ENCODE peak calls at places on chromosomes 1 and 21, in four cellular contexts. One of them, this sample, is unnamed.
A peak's percentile ranks its signal among the peaks of the same experiment; 100 is the strongest.

GRCh38 chr21:41610042-41610839 is 102.3 kb upstream of the TMPRSS2 start:
- DNase-seq in IMR-90: peak; percentile 64
- DNase-seq in lower leg skin: no peak
- DNase-seq in body of pancreas: peak; percentile 82
- DNase-seq in this sample: peak; percentile 74

GRCh38 chr1:176172215-176172614 is 34.9 kb downstream of the COP1 start:
- DNase-seq in IMR-90: no peak
- DNase-seq in lower leg skin: no peak
- DNase-seq in body of pancreas: no peak
- DNase-seq in this sample: no peak

GRCh38 chr1:154760469-154760933 is 109.6 kb downstream of the KCNN3 start:
- DNase-seq in IMR-90: no peak
- DNase-seq in lower leg skin: no peak
- DNase-seq in body of pancreas: peak; percentile 79
- DNase-seq in this sample: peak; percentile 19

GRCh38 chr1:191699343-191699742 is 458.9 kb upstream of the RGS18 start:
- DNase-seq in IMR-90: no peak
- DNase-seq in lower leg skin: no peak
- DNase-seq in body of pancreas: no peak
- DNase-seq in this sample: no peak

GRCh38 chr1:9687876-9688582 is 36.5 kb downstream of the PIK3CD start:
- DNase-seq in IMR-90: peak; percentile 21
- DNase-seq in lower leg skin: no peak
- DNase-seq in body of pancreas: peak; percentile 25
- DNase-seq in this sample: peak; percentile 40

GRCh38 chr1:218658899-218659298 is 313.8 kb downstream of the TGFB2 start:
- DNase-seq in IMR-90: peak; percentile 87
- DNase-seq in lower leg skin: no peak
- DNase-seq in body of pancreas: no peak
- DNase-seq in this sample: peak; percentile 78

GRCh38 chr21:44286716-44287632 is 1.3 kb downstream of the AIRE start:
- DNase-seq in IMR-90: no peak
- DNase-seq in lower leg skin: no peak
- DNase-seq in body of pancreas: no peak
- DNase-seq in this sample: no peak

GRCh38 chr1:152170287-152170933 is 11.4 kb upstream of the RPTN start:
- DNase-seq in IMR-90: no peak
- DNase-seq in lower leg skin: no peak
- DNase-seq in body of pancreas: no peak
- DNase-seq in this sample: no peak

GRCh38 chr1:88204768-88205167 is 479.3 kb upstream of the PKN2 start:
- DNase-seq in IMR-90: no peak
- DNase-seq in lower leg skin: no peak
- DNase-seq in body of pancreas: no peak
- DNase-seq in this sample: no peak

GRCh38 chr1:21378705-21379494 is 61.0 kb upstream of the NBPF3 start:
- DNase-seq in IMR-90: no peak
- DNase-seq in lower leg skin: no peak
- DNase-seq in body of pancreas: no peak
- DNase-seq in this sample: no peak

GRCh38 chr1:50268049-50268448 is 155.2 kb downstream of the DMRTA2 start:
- DNase-seq in IMR-90: no peak
- DNase-seq in lower leg skin: no peak
- DNase-seq in body of pancreas: no peak
- DNase-seq in this sample: no peak

GRCh38 chr1:29122662-29122986 is 1.1 kb downstream of the TMEM200B start:
- DNase-seq in IMR-90: peak; percentile 67
- DNase-seq in lower leg skin: peak; percentile 43
- DNase-seq in body of pancreas: no peak
- DNase-seq in this sample: peak; percentile 68

GRCh38 chr1:205056188-205056611 is 13.2 kb downstream of the CNTN2 start:
- DNase-seq in IMR-90: no peak
- DNase-seq in lower leg skin: no peak
- DNase-seq in body of pancreas: no peak
- DNase-seq in this sample: no peak

GRCh38 chr1:186188004-186188539 is 187.0 kb downstream of the TPR start:
- DNase-seq in IMR-90: peak; percentile 94
- DNase-seq in lower leg skin: no peak
- DNase-seq in body of pancreas: no peak
- DNase-seq in this sample: peak; percentile 86

GRCh38 chr1:22387888-22388564 is 63.6 kb upstream of the ZBTB40 start:
- DNase-seq in IMR-90: no peak
- DNase-seq in lower leg skin: no peak
- DNase-seq in body of pancreas: no peak
- DNase-seq in this sample: peak; percentile 23

GRCh38 chr1:155946633-155947219 is 5.3 kb downstream of the RXFP4 start:
- DNase-seq in IMR-90: no peak
- DNase-seq in lower leg skin: no peak
- DNase-seq in body of pancreas: no peak
- DNase-seq in this sample: no peak
- H3K4me3 ChIP-seq in IMR-90: no peak overlapping the region
- H3K4me3 ChIP-seq in lower leg skin: no peak overlapping the region
- H3K4me3 ChIP-seq in body of pancreas: no peak overlapping the region
- H3K4me3 ChIP-seq in this sample: no peak overlapping the region

GRCh38 chr1:234617135-234617985 is 7.4 kb upstream of the IRF2BP2 start:
- DNase-seq in IMR-90: no peak
- DNase-seq in lower leg skin: no peak
- DNase-seq in body of pancreas: no peak
- DNase-seq in this sample: peak; percentile 59
- TF ChIP-seq CTCF in IMR-90: peak; percentile 19
- TF ChIP-seq CTCF in lower leg skin: no peak
- TF ChIP-seq CTCF in body of pancreas: no peak
- TF ChIP-seq CTCF in this sample: peak; percentile 41

DNA sequence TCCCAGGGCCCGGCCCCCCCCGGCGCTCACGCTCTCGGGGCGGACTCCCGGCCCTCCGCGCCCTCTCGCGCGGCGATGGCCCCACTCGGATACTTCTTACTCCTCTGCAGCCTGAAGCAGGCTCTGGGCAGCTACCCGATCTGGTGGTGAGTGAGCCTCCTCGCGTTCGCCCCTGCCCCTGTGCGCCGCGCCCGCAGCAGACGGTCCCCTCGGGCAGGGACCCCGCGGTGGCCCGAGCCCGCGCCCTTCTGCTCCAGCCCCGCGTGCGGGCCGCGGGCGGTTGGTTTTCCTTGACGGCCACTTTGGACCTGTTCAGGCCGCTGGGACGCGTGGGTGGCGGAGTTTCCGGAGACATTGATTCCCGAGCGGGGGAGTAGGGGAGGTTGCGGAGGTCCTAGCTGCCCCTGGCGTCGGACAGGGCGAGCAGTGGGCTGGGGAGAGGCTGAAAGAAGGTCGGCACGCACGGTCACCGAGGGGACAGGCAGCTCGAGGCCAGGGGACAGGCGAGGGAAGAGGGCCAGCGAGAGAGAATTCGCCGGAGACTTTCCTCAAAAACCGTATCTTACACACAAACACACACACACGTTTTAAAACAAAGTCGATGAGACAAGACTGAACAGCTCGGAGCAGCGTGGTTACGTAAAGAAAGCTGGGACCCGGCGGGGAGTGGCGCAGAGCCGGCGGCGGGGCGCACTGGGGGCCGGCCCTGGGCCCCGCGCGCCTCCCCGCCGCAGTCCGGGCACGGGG is 429 bp downstream of the WNT3A start:
- DNase-seq in IMR-90: no peak
- DNase-seq in lower leg skin: no peak
- DNase-seq in body of pancreas: peak; percentile 10
- DNase-seq in this sample: no peak
- H3K4me3 ChIP-seq in IMR-90: no peak overlapping the region
- H3K4me3 ChIP-seq in lower leg skin: no peak overlapping the region
- H3K4me3 ChIP-seq in body of pancreas: no peak overlapping the region
- H3K4me3 ChIP-seq in this sample: no peak overlapping the region

DNA sequence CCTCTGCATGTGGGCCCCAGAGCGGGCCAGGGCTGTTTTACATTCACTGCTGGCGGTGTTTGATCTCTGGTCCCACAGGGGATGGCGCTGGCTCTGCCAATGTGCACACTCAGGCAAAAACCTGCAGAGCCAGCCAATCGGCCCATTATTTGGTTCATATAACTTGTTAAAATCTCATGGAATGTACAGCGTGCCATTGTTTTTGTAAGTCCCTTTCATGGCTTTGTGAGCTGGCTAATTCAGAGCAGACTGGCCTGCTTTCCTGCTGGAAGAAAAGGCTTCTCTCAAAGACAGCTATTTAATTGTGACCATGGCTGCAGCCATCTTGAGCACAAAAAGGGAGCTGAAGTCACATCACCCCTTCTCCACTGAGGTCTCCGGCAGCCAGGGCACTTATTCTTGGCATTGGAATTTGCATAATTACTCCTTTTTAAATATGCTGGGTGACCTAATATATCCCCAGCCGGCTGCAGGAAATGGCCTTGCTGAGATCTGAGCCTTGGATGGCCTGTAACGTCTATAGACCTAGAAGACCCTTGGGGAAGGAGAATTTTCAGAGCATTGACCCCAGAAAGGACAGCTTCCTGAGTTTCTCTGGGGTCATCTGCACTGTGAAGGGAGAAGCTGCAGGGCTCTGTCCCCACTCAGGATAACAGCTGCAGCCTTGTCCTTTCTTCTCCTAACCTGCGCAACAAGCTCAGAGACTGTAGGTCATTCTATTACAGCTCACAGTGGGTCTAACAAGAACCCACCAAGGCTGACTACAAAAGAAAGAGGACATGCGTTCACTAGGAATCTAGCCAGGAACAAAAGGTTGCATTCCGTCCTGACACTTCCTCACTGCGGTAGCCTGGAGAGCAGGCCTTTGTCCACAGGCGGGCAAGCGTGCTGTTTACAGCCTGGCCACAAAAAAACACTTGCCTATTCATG is 45.8 kb downstream of the BCAR3 start:
- DNase-seq in IMR-90: no peak
- DNase-seq in lower leg skin: no peak
- DNase-seq in body of pancreas: no peak
- DNase-seq in this sample: peak; percentile 87
- TF ChIP-seq CTCF in IMR-90: no peak
- TF ChIP-seq CTCF in lower leg skin: no peak
- TF ChIP-seq CTCF in body of pancreas: no peak
- TF ChIP-seq CTCF in this sample: no peak

DNA sequence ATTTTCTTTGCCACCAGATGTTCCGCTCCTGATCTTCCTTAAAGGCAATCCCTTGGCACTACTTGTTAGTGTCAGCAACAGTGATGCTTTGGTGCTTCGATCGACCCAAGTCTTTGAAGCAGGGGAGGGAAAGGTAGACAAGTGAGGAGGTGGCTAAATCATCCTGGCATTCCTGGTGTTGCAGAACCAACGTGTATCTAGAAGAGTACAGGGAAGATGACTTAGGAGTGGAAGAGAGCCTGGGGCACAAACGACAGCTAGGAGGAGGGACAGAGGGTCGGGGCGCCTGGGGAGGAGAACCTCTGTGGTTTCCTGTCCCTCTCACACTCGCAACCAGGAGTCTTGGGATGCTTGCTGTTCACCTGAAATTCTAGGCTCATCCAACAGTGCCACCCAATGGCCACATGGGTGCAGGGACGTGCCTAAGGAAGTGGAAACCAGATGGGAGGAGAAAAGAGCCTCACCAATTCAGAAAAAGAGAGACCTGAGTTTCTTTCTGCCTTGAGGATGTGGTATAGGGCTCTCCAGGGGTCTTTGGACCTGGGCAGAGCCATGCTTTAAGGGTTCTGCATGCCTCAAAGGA is 9.5 kb upstream of the KCNA2 start:
- DNase-seq in IMR-90: peak; percentile 51
- DNase-seq in lower leg skin: peak; percentile 47
- DNase-seq in body of pancreas: peak; percentile 77
- DNase-seq in this sample: peak; percentile 82
- H3K4me3 ChIP-seq in IMR-90: no peak overlapping the region
- H3K4me3 ChIP-seq in lower leg skin: no peak overlapping the region
- H3K4me3 ChIP-seq in body of pancreas: no peak overlapping the region
- H3K4me3 ChIP-seq in this sample: no peak overlapping the region